ENCODE peak calls at places on chromosomes 5 and 9, in nine cellular contexts. One of them, this sample, is unnamed.

GRCh38 chr5:121315786-121316185 is 535.9 kb upstream of the FTMT start:
- DNase-seq in AG04450: no peak
- DNase-seq in bronchial epithelial cell: peak
- DNase-seq in adrenal gland: no peak
- DNase-seq in HFF-Myc: no peak
- DNase-seq in kidney epithelial cell: no peak
- DNase-seq in Caco-2: no peak
- DNase-seq in foreskin fibroblast: no peak
- DNase-seq in CD8-positive, alpha-beta T cell: no peak
- DNase-seq in this sample: no peak

GRCh38 chr9:124780060-124780756 is 3.3 kb downstream of the OLFML2A start:
- DNase-seq in AG04450: no peak
- DNase-seq in bronchial epithelial cell: no peak
- DNase-seq in adrenal gland: peak
- DNase-seq in HFF-Myc: no peak
- DNase-seq in kidney epithelial cell: no peak
- DNase-seq in Caco-2: no peak
- DNase-seq in foreskin fibroblast: peak
- DNase-seq in CD8-positive, alpha-beta T cell: no peak
- DNase-seq in this sample: no peak

GRCh38 chr9:28264368-28264767 is 691.1 kb upstream of the C9orf72 start:
- DNase-seq in AG04450: no peak
- DNase-seq in bronchial epithelial cell: peak
- DNase-seq in adrenal gland: no peak
- DNase-seq in HFF-Myc: no peak
- DNase-seq in kidney epithelial cell: no peak
- DNase-seq in Caco-2: no peak
- DNase-seq in foreskin fibroblast: peak
- DNase-seq in CD8-positive, alpha-beta T cell: no peak
- DNase-seq in this sample: no peak

GRCh38 chr5:56305001-56305400 is 71.9 kb upstream of the ANKRD55 start:
- DNase-seq in AG04450: no peak
- DNase-seq in bronchial epithelial cell: no peak
- DNase-seq in adrenal gland: no peak
- DNase-seq in HFF-Myc: peak
- DNase-seq in kidney epithelial cell: no peak
- DNase-seq in Caco-2: no peak
- DNase-seq in foreskin fibroblast: peak
- DNase-seq in CD8-positive, alpha-beta T cell: no peak
- DNase-seq in this sample: no peak

GRCh38 chr9:90189306-90189705 is 453.3 kb downstream of the DIRAS2 start:
- DNase-seq in AG04450: no peak
- DNase-seq in bronchial epithelial cell: no peak
- DNase-seq in adrenal gland: no peak
- DNase-seq in HFF-Myc: no peak
- DNase-seq in kidney epithelial cell: no peak
- DNase-seq in Caco-2: no peak
- DNase-seq in foreskin fibroblast: no peak
- DNase-seq in CD8-positive, alpha-beta T cell: no peak
- DNase-seq in this sample: no peak

GRCh38 chr5:107576736-107577440 is 93.8 kb downstream of the EFNA5 start:
- DNase-seq in AG04450: no peak
- DNase-seq in bronchial epithelial cell: peak
- DNase-seq in adrenal gland: no peak
- DNase-seq in HFF-Myc: no peak
- DNase-seq in kidney epithelial cell: no peak
- DNase-seq in Caco-2: no peak
- DNase-seq in foreskin fibroblast: no peak
- DNase-seq in CD8-positive, alpha-beta T cell: no peak
- DNase-seq in this sample: no peak

GRCh38 chr9:127519301-127520166 is 68.2 kb downstream of the LRSAM1 start:
- DNase-seq in AG04450: peak
- DNase-seq in bronchial epithelial cell: peak
- DNase-seq in adrenal gland: peak
- DNase-seq in HFF-Myc: peak
- DNase-seq in kidney epithelial cell: peak
- DNase-seq in Caco-2: no peak
- DNase-seq in foreskin fibroblast: peak
- DNase-seq in CD8-positive, alpha-beta T cell: peak
- DNase-seq in this sample: peak

GRCh38 chr5:25006734-25007133 is 362.0 kb upstream of the CDH10 start:
- DNase-seq in AG04450: no peak
- DNase-seq in bronchial epithelial cell: peak
- DNase-seq in adrenal gland: no peak
- DNase-seq in HFF-Myc: no peak
- DNase-seq in kidney epithelial cell: peak
- DNase-seq in Caco-2: peak
- DNase-seq in foreskin fibroblast: peak
- DNase-seq in CD8-positive, alpha-beta T cell: no peak
- DNase-seq in this sample: peak

GRCh38 chr9:86749530-86750275 is 197.6 kb downstream of the GAS1 start:
- DNase-seq in AG04450: peak
- DNase-seq in bronchial epithelial cell: no peak
- DNase-seq in adrenal gland: no peak
- DNase-seq in HFF-Myc: no peak
- DNase-seq in kidney epithelial cell: no peak
- DNase-seq in Caco-2: no peak
- DNase-seq in foreskin fibroblast: peak
- DNase-seq in CD8-positive, alpha-beta T cell: no peak
- DNase-seq in this sample: no peak

GRCh38 chr5:83035373-83036170 is 41.6 kb downstream of the TMEM167A start:
- DNase-seq in AG04450: no peak
- DNase-seq in bronchial epithelial cell: no peak
- DNase-seq in adrenal gland: peak
- DNase-seq in HFF-Myc: no peak
- DNase-seq in kidney epithelial cell: no peak
- DNase-seq in Caco-2: no peak
- DNase-seq in foreskin fibroblast: peak
- DNase-seq in CD8-positive, alpha-beta T cell: no peak
- DNase-seq in this sample: no peak

GRCh38 chr9:969693-970309 is 6.7 kb upstream of the DMRT3 start:
- DNase-seq in AG04450: no peak
- DNase-seq in bronchial epithelial cell: no peak
- DNase-seq in adrenal gland: no peak
- DNase-seq in HFF-Myc: no peak
- DNase-seq in kidney epithelial cell: no peak
- DNase-seq in Caco-2: no peak
- DNase-seq in foreskin fibroblast: no peak
- DNase-seq in CD8-positive, alpha-beta T cell: no peak
- DNase-seq in this sample: no peak
- TF ChIP-seq CTCF in AG04450: no peak
- TF ChIP-seq CTCF in bronchial epithelial cell: no peak
- TF ChIP-seq CTCF in adrenal gland: no peak
- TF ChIP-seq CTCF in HFF-Myc: no peak
- TF ChIP-seq CTCF in kidney epithelial cell: peak
- TF ChIP-seq CTCF in Caco-2: no peak
- TF ChIP-seq CTCF in foreskin fibroblast: no peak
- TF ChIP-seq CTCF in CD8-positive, alpha-beta T cell: no peak
- TF ChIP-seq CTCF in this sample: no peak

GRCh38 chr5:149932445-149933350 is 11.9 kb downstream of the PDE6A start:
- DNase-seq in AG04450: no peak
- DNase-seq in bronchial epithelial cell: no peak
- DNase-seq in adrenal gland: no peak
- DNase-seq in HFF-Myc: no peak
- DNase-seq in kidney epithelial cell: no peak
- DNase-seq in Caco-2: peak
- DNase-seq in foreskin fibroblast: peak
- DNase-seq in CD8-positive, alpha-beta T cell: no peak
- DNase-seq in this sample: no peak

GRCh38 chr5:149930060-149930753 is 14.4 kb downstream of the PDE6A start:
- DNase-seq in AG04450: no peak
- DNase-seq in bronchial epithelial cell: no peak
- DNase-seq in adrenal gland: peak
- DNase-seq in HFF-Myc: no peak
- DNase-seq in kidney epithelial cell: no peak
- DNase-seq in Caco-2: no peak
- DNase-seq in foreskin fibroblast: peak
- DNase-seq in CD8-positive, alpha-beta T cell: no peak
- DNase-seq in this sample: no peak

GRCh38 chr5:149935431-149935901 is 9.1 kb downstream of the PDE6A start:
- DNase-seq in AG04450: no peak
- DNase-seq in bronchial epithelial cell: peak
- DNase-seq in adrenal gland: no peak
- DNase-seq in HFF-Myc: no peak
- DNase-seq in kidney epithelial cell: no peak
- DNase-seq in Caco-2: no peak
- DNase-seq in foreskin fibroblast: peak
- DNase-seq in CD8-positive, alpha-beta T cell: no peak
- DNase-seq in this sample: no peak

GRCh38 chr5:149930754-149931574 is 13.6 kb downstream of the PDE6A start:
- DNase-seq in AG04450: no peak
- DNase-seq in bronchial epithelial cell: no peak
- DNase-seq in adrenal gland: no peak
- DNase-seq in HFF-Myc: no peak
- DNase-seq in kidney epithelial cell: no peak
- DNase-seq in Caco-2: no peak
- DNase-seq in foreskin fibroblast: no peak
- DNase-seq in CD8-positive, alpha-beta T cell: no peak
- DNase-seq in this sample: no peak

DNA sequence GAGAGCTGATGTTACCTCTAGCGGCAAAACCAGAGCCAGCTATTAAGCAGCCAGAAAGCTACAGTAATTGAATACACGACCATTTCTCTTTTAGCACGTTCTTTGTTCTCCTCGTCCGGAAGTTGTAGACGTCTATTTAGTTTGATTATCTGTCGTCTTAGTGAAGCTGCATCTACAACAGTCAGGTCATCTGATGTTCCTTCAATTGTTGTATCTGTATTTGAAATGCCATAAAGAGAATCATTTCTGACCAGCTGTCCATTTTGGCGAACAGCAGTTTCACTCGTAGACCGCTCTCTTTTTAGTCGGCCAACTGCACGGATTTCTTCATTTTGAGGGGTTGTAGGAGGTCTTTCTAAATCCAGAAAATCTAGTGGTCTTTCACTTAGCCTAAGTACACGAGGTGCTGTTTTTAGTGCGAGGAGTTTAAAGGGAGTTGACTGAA is 12.6 kb downstream of the PDE6A start:
- DNase-seq in AG04450: no peak
- DNase-seq in bronchial epithelial cell: no peak
- DNase-seq in adrenal gland: no peak
- DNase-seq in HFF-Myc: no peak
- DNase-seq in kidney epithelial cell: no peak
- DNase-seq in Caco-2: no peak
- DNase-seq in foreskin fibroblast: no peak
- DNase-seq in CD8-positive, alpha-beta T cell: no peak
- DNase-seq in this sample: no peak
- H3K4me3 ChIP-seq in AG04450: no peak
- H3K4me3 ChIP-seq in bronchial epithelial cell: no peak
- H3K4me3 ChIP-seq in adrenal gland: no peak
- H3K4me3 ChIP-seq in HFF-Myc: no peak
- H3K4me3 ChIP-seq in kidney epithelial cell: no peak
- H3K4me3 ChIP-seq in Caco-2: no peak
- H3K4me3 ChIP-seq in foreskin fibroblast: no peak
- H3K4me3 ChIP-seq in CD8-positive, alpha-beta T cell: no peak
- H3K4me3 ChIP-seq in this sample: no peak

GRCh38 chr5:40278881-40279280 is 400.8 kb upstream of the PTGER4 start:
- DNase-seq in AG04450: no peak
- DNase-seq in bronchial epithelial cell: no peak
- DNase-seq in adrenal gland: no peak
- DNase-seq in HFF-Myc: no peak
- DNase-seq in kidney epithelial cell: no peak
- DNase-seq in Caco-2: no peak
- DNase-seq in foreskin fibroblast: no peak
- DNase-seq in CD8-positive, alpha-beta T cell: no peak
- DNase-seq in this sample: no peak
- TF ChIP-seq CTCF in AG04450: no peak
- TF ChIP-seq CTCF in bronchial epithelial cell: no peak
- TF ChIP-seq CTCF in adrenal gland: no peak
- TF ChIP-seq CTCF in HFF-Myc: no peak
- TF ChIP-seq CTCF in kidney epithelial cell: no peak
- TF ChIP-seq CTCF in Caco-2: no peak
- TF ChIP-seq CTCF in foreskin fibroblast: no peak
- TF ChIP-seq CTCF in CD8-positive, alpha-beta T cell: no peak
- TF ChIP-seq CTCF in this sample: no peak

DNA sequence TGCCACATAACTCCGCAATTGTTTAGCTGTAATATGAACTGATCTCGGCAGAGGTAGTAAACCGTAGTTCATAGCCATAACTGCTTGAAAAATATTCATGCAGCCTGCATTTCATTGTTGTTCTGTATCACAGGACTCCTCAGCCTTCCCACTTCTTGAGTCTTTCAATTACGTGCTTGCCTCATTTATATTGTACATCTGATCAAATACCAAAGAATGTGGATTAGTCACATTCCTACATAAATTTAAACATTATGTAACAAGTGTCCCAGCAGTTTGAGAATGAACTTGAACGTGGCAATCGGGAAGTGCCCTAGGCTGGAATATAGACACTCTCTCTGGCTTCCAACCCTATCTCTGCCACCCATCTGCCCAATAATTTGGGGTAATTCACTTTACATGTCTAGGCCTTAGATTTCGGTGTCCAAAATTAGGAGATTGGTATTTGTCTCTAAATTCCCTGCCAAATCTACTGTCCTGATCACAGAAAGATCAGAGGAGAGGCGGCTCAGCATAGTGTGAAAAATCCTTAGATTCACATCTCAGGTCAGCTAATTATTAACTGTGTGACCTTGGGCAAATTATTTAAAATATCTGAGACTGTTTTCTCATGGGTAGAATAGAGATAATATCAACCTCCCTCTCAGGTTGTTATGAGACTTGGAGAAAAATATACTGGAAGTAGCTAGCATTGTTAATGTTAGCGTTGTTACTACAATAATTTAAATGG is 215.1 kb upstream of the RFX3 start:
- DNase-seq in AG04450: no peak
- DNase-seq in bronchial epithelial cell: peak
- DNase-seq in adrenal gland: no peak
- DNase-seq in HFF-Myc: no peak
- DNase-seq in kidney epithelial cell: peak
- DNase-seq in Caco-2: no peak
- DNase-seq in foreskin fibroblast: peak
- DNase-seq in CD8-positive, alpha-beta T cell: no peak
- DNase-seq in this sample: no peak
- H3K4me3 ChIP-seq in AG04450: no peak
- H3K4me3 ChIP-seq in bronchial epithelial cell: no peak
- H3K4me3 ChIP-seq in adrenal gland: no peak
- H3K4me3 ChIP-seq in HFF-Myc: no peak
- H3K4me3 ChIP-seq in kidney epithelial cell: no peak
- H3K4me3 ChIP-seq in Caco-2: no peak
- H3K4me3 ChIP-seq in foreskin fibroblast: no peak
- H3K4me3 ChIP-seq in CD8-positive, alpha-beta T cell: no peak
- H3K4me3 ChIP-seq in this sample: no peak

DNA sequence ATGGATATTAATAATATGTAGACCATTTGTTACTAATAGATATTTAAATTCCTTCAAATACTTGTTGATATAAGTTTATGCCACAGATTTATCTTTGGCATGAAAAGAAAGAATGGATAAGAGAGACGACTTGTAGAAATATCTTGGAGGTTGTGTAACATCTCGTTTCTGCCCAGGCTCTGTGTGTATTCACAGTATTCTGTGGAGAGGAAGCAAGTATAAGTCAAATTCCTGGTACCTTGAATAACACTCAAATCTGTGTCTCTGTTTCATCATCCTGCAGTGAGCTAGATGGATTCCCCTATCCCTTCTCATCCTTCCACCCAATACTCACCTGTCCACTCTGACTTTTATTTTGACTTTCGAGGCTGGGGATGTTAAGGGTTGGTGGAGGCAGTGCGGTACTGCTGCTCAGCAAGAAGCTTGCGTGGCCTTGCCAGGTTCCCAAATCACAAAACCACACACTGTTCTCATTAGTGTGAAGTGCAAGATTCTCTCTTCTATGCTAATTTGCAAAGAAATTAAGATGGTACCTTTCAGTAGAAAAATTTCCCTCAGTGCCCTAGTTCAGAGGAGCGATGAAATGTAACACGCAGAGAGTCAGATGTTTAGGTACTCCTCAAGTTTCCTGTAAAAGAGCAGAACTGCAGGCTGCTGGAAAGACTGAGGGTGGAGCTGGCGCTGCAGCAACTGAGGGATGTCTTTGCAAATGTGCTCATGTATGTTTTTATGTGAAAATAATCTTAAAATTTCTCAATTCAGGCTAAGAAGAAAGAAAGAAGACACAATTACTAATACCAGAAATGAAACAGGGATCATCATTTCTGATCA is 42.6 kb upstream of the ANKRD18A start:
- DNase-seq in AG04450: no peak
- DNase-seq in bronchial epithelial cell: no peak
- DNase-seq in adrenal gland: no peak
- DNase-seq in HFF-Myc: no peak
- DNase-seq in kidney epithelial cell: no peak
- DNase-seq in Caco-2: no peak
- DNase-seq in foreskin fibroblast: peak
- DNase-seq in CD8-positive, alpha-beta T cell: no peak
- DNase-seq in this sample: no peak
- TF ChIP-seq CTCF in AG04450: peak
- TF ChIP-seq CTCF in bronchial epithelial cell: peak
- TF ChIP-seq CTCF in adrenal gland: no peak
- TF ChIP-seq CTCF in HFF-Myc: peak
- TF ChIP-seq CTCF in kidney epithelial cell: peak
- TF ChIP-seq CTCF in Caco-2: no peak
- TF ChIP-seq CTCF in foreskin fibroblast: no peak
- TF ChIP-seq CTCF in CD8-positive, alpha-beta T cell: no peak
- TF ChIP-seq CTCF in this sample: peak

This sample was measured in astrocyte of the cerebellum.